ENCODE peak calls at places on chromosomes 6 and 20, in nine cellular contexts. U is HuH-7; R is GM12865; V is HEK293T; E is naive thymus-derived CD8-positive, alpha-beta T cell; F is fibroblast of mammary gland; N is fibroblast of villous mesenchyme; G is fibroblast of the aortic adventitia; W is NCI-H460. B is an unnamed sample.

GRCh38 chr6:137806914-137807682 is 60.0 kb upstream of the TNFAIP3 start:
- DNase-seq in U (no peak), R (no peak), V (no peak), E (no peak), F (no peak), N (no peak), G (no peak), W (no peak), B (no peak)

GRCh38 chr20:434221-434620 is 26.1 kb downstream of the RBCK1 start:
- DNase-seq in U (no peak), R (no peak), V (no peak), E (no peak), F (no peak), N (no peak), G (no peak), W (no peak), B (peak; percentile 74)

GRCh38 chr20:25148181-25148981 is 47.1 kb upstream of the ENTPD6 start:
- DNase-seq in U (no peak), R (peak; percentile 16), V (no peak), E (peak; percentile 82), F (peak; percentile 53), N (peak; percentile 45), G (peak; percentile 60), W (no peak), B (peak; percentile 66)

GRCh38 chr6:24460966-24461365 is 28.4 kb downstream of the GPLD1 start:
- DNase-seq in U (no peak), R (no peak), V (no peak), E (no peak), F (no peak), N (no peak), G (no peak), W (no peak), B (no peak)

GRCh38 chr6:146543211-146543939 is at the start of gene RAB32:
- DNase-seq in U (peak; percentile 80), R (peak; percentile 55), V (peak; percentile 76), E (no peak), F (peak; percentile 91), N (peak; percentile 95), G (peak; percentile 92), W (peak; percentile 77), B (peak; percentile 92)

GRCh38 chr6:36555750-36556252 is 8.5 kb upstream of the STK38 start:
- DNase-seq in U (no peak), R (no peak), V (no peak), E (no peak), F (no peak), N (no peak), G (no peak), W (no peak), B (no peak)

GRCh38 chr20:63284544-63284949 is 8.4 kb upstream of the COL20A1 start:
- DNase-seq in U (no peak), R (no peak), V (no peak), E (no peak), F (no peak), N (no peak), G (no peak), W (no peak), B (no peak)

GRCh38 chr6:148445116-148445515 is 102.5 kb downstream of the SASH1 start:
- DNase-seq in U (no peak), R (no peak), V (no peak), E (no peak), F (no peak), N (no peak), G (no peak), W (no peak), B (no peak)

GRCh38 chr6:90646936-90647335 is 60.1 kb upstream of the MAP3K7 start:
- DNase-seq in U (no peak), R (no peak), V (no peak), E (no peak), F (peak; percentile 15), N (no peak), G (no peak), W (peak; percentile 38), B (no peak)

GRCh38 chr20:58174708-58175287 is 53.7 kb downstream of the ANKRD60 start:
- DNase-seq in U (no peak), R (no peak), V (no peak), E (no peak), F (no peak), N (peak; percentile 24), G (peak; percentile 4), W (no peak), B (peak; percentile 27)

GRCh38 chr6:28940294-28940858 is 16.6 kb upstream of the TRIM27 start:
- DNase-seq in U (no peak), R (peak; percentile 72), V (peak; percentile 34), E (no peak), F (peak; percentile 49), N (peak; percentile 38), G (no peak), W (peak; percentile 54), B (peak; percentile 49)

GRCh38 chr20:34703573-34704176 is 469 bp upstream of the TP53INP2 start:
- DNase-seq in U (peak; percentile 65), R (no peak), V (peak; percentile 21), E (no peak), F (peak; percentile 19), N (peak; percentile 85), G (peak; percentile 32), W (no peak), B (no peak)